ENCODE peak calls at places on chromosomes 7 and 10, in six cellular contexts. Q, I, R, F, N and Z are unnamed samples.

GRCh38 chr10:74432841-74433594 is 282.0 kb downstream of the ADK start:
- DNase-seq in Q (no peak), I (no peak), R (no peak), F (no peak), N (no peak), Z (no peak)

GRCh38 chr10:62766383-62766782 is 38.1 kb upstream of the ADO start:
- DNase-seq in Q (no peak), I (no peak), R (no peak), F (no peak), N (no peak), Z (no peak)

GRCh38 chr7:98399903-98400537 is 870 bp downstream of the BAIAP2L1 start:
- DNase-seq in Q (peak; percentile 49), I (no peak), R (no peak), F (peak; percentile 55), N (no peak), Z (peak; percentile 28)

GRCh38 chr10:91389636-91390512 is 20.3 kb upstream of the HECTD2 start:
- DNase-seq in Q (no peak), I (no peak), R (no peak), F (no peak), N (no peak), Z (no peak)

GRCh38 chr7:78747568-78747967 is 705.9 kb downstream of the MAGI2 start:
- DNase-seq in Q (no peak), I (no peak), R (no peak), F (no peak), N (no peak), Z (no peak)

GRCh38 chr7:95199779-95200558 is 124.4 kb downstream of the PON1 start:
- DNase-seq in Q (no peak), I (no peak), R (peak; percentile 17), F (peak; percentile 67), N (no peak), Z (peak; percentile 51)

GRCh38 chr7:93232673-93233018 is 480 bp downstream of the VPS50 start:
- DNase-seq in Q (no peak), I (no peak), R (no peak), F (no peak), N (no peak), Z (no peak)

GRCh38 chr10:5732141-5732540 is 47.5 kb downstream of the TASOR2 start:
- DNase-seq in Q (no peak), I (no peak), R (no peak), F (no peak), N (no peak), Z (peak; percentile 55)

GRCh38 chr10:60735244-60735643 is 43.0 kb upstream of the CDK1 start:
- DNase-seq in Q (peak; percentile 52), I (no peak), R (peak; percentile 56), F (peak; percentile 71), N (no peak), Z (peak; percentile 50)

GRCh38 chr10:29243750-29244149 is 45.1 kb upstream of the LYZL1 start:
- DNase-seq in Q (peak; percentile 52), I (no peak), R (no peak), F (peak; percentile 73), N (no peak), Z (peak; percentile 29)

GRCh38 chr7:40800771-40801170 is 666.0 kb downstream of the SUGCT start:
- DNase-seq in Q (no peak), I (no peak), R (no peak), F (no peak), N (no peak), Z (no peak)

GRCh38 chr10:79057481-79058275 is 11.1 kb upstream of the ZMIZ1 start:
- DNase-seq in Q (no peak), I (peak; percentile 7), R (peak; percentile 10), F (peak; percentile 42), N (no peak), Z (no peak)

GRCh38 chr10:6520138-6520537 is 59.9 kb downstream of the PRKCQ start:
- DNase-seq in Q (no peak), I (no peak), R (no peak), F (no peak), N (no peak), Z (no peak)

GRCh38 chr7:5350174-5350463 is 67.4 kb downstream of the SLC29A4 start:
- DNase-seq in Q (no peak), I (no peak), R (no peak), F (peak; percentile 49), N (no peak), Z (no peak)

GRCh38 chr7:123811056-123811455 is 33.9 kb upstream of the HYAL4 start:
- DNase-seq in Q (no peak), I (no peak), R (no peak), F (no peak), N (no peak), Z (no peak)

GRCh38 chr7:1725199-1725701 is 55.2 kb downstream of the ELFN1 start:
- DNase-seq in Q (peak; percentile 59), I (no peak), R (peak; percentile 18), F (peak; percentile 76), N (no peak), Z (peak; percentile 43)

GRCh38 chr10:69045441-69046300 is 42.2 kb upstream of the SRGN start:
- DNase-seq in Q (no peak), I (peak; percentile 87), R (no peak), F (no peak), N (no peak), Z (peak; percentile 36)

GRCh38 chr10:97280783-97281182 is 11.7 kb downstream of the ARHGAP19 start:
- DNase-seq in Q (no peak), I (no peak), R (no peak), F (no peak), N (no peak), Z (no peak)

GRCh38 chr10:24645784-24646183 is 77.9 kb downstream of the ARHGAP21 start:
- DNase-seq in Q (no peak), I (no peak), R (no peak), F (no peak), N (no peak), Z (no peak)

GRCh38 chr10:29895436-29895835 is 163.9 kb downstream of the JCAD start:
- DNase-seq in Q (peak; percentile 46), I (no peak), R (peak; percentile 14), F (peak; percentile 71), N (no peak), Z (peak; percentile 31)

GRCh38 chr7:34015656-34016055 is 110.3 kb downstream of the BMPER start:
- DNase-seq in Q (no peak), I (no peak), R (no peak), F (no peak), N (no peak), Z (no peak)

GRCh38 chr7:80259-81236 is 111.8 kb upstream of the FAM20C start:
- DNase-seq in Q (no peak), I (no peak), R (no peak), F (peak; percentile 35), N (no peak), Z (no peak)

GRCh38 chr10:11425288-11425595 is 186.2 kb downstream of the USP6NL start:
- DNase-seq in Q (no peak), I (no peak), R (no peak), F (no peak), N (no peak), Z (no peak)

GRCh38 chr7:139362981-139363380 is 3.3 kb downstream of the LUC7L2 start:
- DNase-seq in Q (no peak), I (no peak), R (no peak), F (no peak), N (no peak), Z (no peak)

GRCh38 chr10:117736655-117737054 is 194.1 kb downstream of the EMX2 start:
- DNase-seq in Q (no peak), I (no peak), R (no peak), F (peak; percentile 78), N (no peak), Z (no peak)

GRCh38 chr7:157426463-157427301 is 89.9 kb downstream of the DNAJB6 start:
- DNase-seq in Q (no peak), I (no peak), R (no peak), F (no peak), N (no peak), Z (no peak)

GRCh38 chr7:71752171-71752935 is 620.4 kb downstream of the GALNT17 start:
- DNase-seq in Q (peak; percentile 91), I (no peak), R (peak; percentile 28), F (peak; percentile 97), N (no peak), Z (peak; percentile 50)

GRCh38 chr10:104142081-104142480 is 20.1 kb downstream of the SFR1 start:
- DNase-seq in Q (no peak), I (no peak), R (no peak), F (no peak), N (no peak), Z (no peak)

GRCh38 chr10:104143829-104144228 is 21.9 kb downstream of the SFR1 start:
- DNase-seq in Q (no peak), I (no peak), R (no peak), F (no peak), N (no peak), Z (no peak)

GRCh38 chr10:104138131-104138530 is 16.2 kb downstream of the SFR1 start:
- DNase-seq in Q (no peak), I (no peak), R (no peak), F (no peak), N (no peak), Z (no peak)

DNA sequence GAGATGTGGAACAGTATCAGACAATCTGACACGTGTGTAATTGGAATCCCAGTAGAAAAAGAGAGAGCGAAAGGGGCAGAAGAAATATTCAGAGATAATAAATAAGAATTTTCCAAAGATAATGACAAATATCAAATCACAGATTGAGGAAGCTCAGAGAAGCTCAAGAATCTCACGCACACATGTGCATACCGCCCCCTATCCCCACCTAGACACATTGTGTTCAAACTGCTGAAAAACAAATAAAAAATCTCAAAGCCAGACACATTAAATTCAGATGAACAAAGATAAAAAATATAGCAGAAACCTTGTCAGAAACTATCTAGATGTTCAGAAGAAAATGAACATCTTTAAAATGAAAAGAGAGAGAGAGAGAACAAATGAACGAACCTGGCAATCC is 17.2 kb downstream of the SFR1 start:
- DNase-seq in Q (no peak), I (no peak), R (no peak), F (no peak), N (no peak), Z (no peak)
- TF ChIP-seq CTCF in Q (peak; percentile 61), I (peak; percentile 64), R (no peak), F (peak; percentile 60), N (no peak), Z (no peak)

GRCh38 chr10:88838766-88839165 is 12.9 kb downstream of the ANKRD22 start:
- DNase-seq in Q (peak; percentile 33), I (no peak), R (no peak), F (peak; percentile 59), N (no peak), Z (no peak)
- TF ChIP-seq CTCF in Q (peak; percentile 29), I (no peak), R (no peak), F (peak; percentile 52), N (no peak), Z (no peak)

DNA sequence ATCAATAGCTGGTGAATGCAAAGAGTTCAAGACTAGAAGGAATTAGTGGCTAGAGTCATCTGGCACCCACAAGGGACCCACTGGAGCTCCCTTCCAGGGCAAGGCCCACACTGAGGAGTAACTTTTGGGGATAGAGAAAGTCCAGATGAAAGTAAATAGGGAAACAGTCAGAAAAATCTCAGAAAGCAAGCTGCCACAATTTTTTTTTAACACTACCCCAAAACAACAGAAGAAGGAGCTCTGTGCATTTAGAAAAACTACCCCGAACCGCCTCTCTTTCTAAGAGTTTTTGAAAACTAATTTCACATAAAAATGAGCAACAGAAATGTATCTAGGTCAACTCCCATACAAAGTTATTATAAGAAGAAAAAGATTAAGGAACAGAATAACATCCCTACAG is 42.2 kb downstream of the AOAH start:
- DNase-seq in Q (no peak), I (no peak), R (no peak), F (no peak), N (no peak), Z (no peak)
- TF ChIP-seq CTCF in Q (no peak), I (no peak), R (no peak), F (no peak), N (no peak), Z (no peak)

GRCh38 chr10:123119081-123119480 is 16.7 kb upstream of the HMX3 start:
- DNase-seq in Q (no peak), I (no peak), R (no peak), F (peak; percentile 55), N (no peak), Z (no peak)
- TF ChIP-seq CTCF in Q (no peak), I (no peak), R (no peak), F (no peak), N (no peak), Z (no peak)